ENCODE peak calls at places on chromosomes 4 and X, in four cellular contexts. One of them, this sample, is unnamed.

GRCh38 chr4:95415346-95415771 is 133.4 kb downstream of the UNC5C start:
- DNase-seq in IMR-90: peak; percentile 38
- DNase-seq in H9: no peak
- DNase-seq in neuronal stem cell: no peak
- DNase-seq in this sample: no peak

GRCh38 chr4:153257151-153257620 is 52.9 kb downstream of the TRIM2 start:
- DNase-seq in neuronal stem cell: peak; percentile 69
- DNase-seq in IMR-90: peak; percentile 83
- DNase-seq in H9: peak; percentile 77
- DNase-seq in this sample: peak; percentile 93

GRCh38 chr4:3361406-3361805 is 68.6 kb downstream of the RGS12 start:
- DNase-seq in H9: no peak
- DNase-seq in neuronal stem cell: no peak
- DNase-seq in IMR-90: no peak
- DNase-seq in this sample: no peak

GRCh38 chr4:5079581-5079980 is 28.3 kb downstream of the STK32B start:
- DNase-seq in IMR-90: peak; percentile 49
- DNase-seq in neuronal stem cell: no peak
- DNase-seq in H9: no peak
- DNase-seq in this sample: no peak

GRCh38 chr4:40193018-40193571 is 3.7 kb upstream of the RHOH start:
- DNase-seq in IMR-90: no peak
- DNase-seq in neuronal stem cell: no peak
- DNase-seq in H9: no peak
- DNase-seq in this sample: no peak

GRCh38 chr4:16140520-16141249 is 56.9 kb upstream of the PROM1 start:
- DNase-seq in neuronal stem cell: no peak
- DNase-seq in H9: no peak
- DNase-seq in IMR-90: peak; percentile 68
- DNase-seq in this sample: no peak

GRCh38 chrX:133215747-133216146 is 2.4 kb downstream of the TFDP3 start:
- DNase-seq in neuronal stem cell: peak; percentile 2
- DNase-seq in IMR-90: peak; percentile 2
- DNase-seq in H9: no peak
- DNase-seq in this sample: peak; percentile 37

GRCh38 chr4:154507170-154507569 is 15.6 kb upstream of the DCHS2 start:
- DNase-seq in H9: no peak
- DNase-seq in neuronal stem cell: no peak
- DNase-seq in IMR-90: no peak
- DNase-seq in this sample: peak; percentile 39

GRCh38 chr4:129438582-129438981 is 342.6 kb downstream of the C4orf33 start:
- DNase-seq in H9: no peak
- DNase-seq in neuronal stem cell: no peak
- DNase-seq in IMR-90: no peak
- DNase-seq in this sample: no peak

DNA sequence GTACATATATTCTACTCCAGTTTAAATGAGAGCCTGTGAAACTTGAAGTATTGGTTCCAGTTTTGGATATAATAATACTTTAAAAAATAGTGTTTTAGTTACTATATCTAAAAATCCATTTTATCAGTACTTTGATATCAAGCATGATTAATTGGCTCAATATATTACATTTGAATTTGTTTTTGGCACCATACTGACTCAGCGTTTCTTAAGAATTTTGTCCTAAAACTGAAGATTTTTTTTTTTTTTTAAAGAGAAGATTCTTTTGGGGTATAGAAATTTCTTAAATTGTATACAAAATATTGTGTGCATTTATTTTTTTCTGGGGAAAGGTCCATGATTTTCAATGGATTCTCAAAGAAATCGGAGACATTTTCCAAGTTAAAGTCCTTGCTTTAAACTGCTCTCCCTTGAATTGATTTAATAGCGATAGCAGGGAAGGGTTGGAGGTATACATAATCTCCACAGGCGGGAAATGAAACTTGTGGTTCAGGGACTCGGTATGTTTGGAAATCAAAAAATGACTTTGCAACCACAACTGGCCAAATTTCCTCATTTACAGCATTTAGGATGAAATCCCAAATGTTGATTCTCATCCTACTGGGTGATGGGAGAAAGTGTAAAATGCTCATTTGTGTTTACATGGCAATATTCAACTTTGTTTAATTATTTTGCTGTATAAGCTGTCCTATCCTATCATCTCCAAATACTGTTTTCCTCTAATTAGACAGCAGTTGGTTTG is 62.3 kb downstream of the TMA16 start:
- DNase-seq in neuronal stem cell: no peak
- DNase-seq in IMR-90: no peak
- DNase-seq in H9: no peak
- DNase-seq in this sample: no peak
- H3K4me2 ChIP-seq in neuronal stem cell: no peak overlapping the region
- H3K4me2 ChIP-seq in IMR-90: no peak overlapping the region
- H3K4me2 ChIP-seq in H9: no peak overlapping the region
- H3K4me2 ChIP-seq in this sample: no peak overlapping the region

GRCh38 chr4:138681000-138681604 is 334.5 kb upstream of the NOCT start:
- DNase-seq in H9: peak; percentile 64
- DNase-seq in IMR-90: peak; percentile 79
- DNase-seq in neuronal stem cell: peak; percentile 82
- DNase-seq in this sample: peak; percentile 72

GRCh38 chr4:138689182-138689546 is 326.4 kb upstream of the NOCT start:
- DNase-seq in IMR-90: peak; percentile 50
- DNase-seq in H9: no peak
- DNase-seq in neuronal stem cell: no peak
- DNase-seq in this sample: no peak

GRCh38 chr4:138688531-138689181 is 326.9 kb upstream of the NOCT start:
- DNase-seq in neuronal stem cell: no peak
- DNase-seq in IMR-90: peak; percentile 23
- DNase-seq in H9: no peak
- DNase-seq in this sample: no peak

GRCh38 chr4:138689593-138689992 is 326.0 kb upstream of the NOCT start:
- DNase-seq in IMR-90: no peak
- DNase-seq in H9: no peak
- DNase-seq in neuronal stem cell: no peak
- DNase-seq in this sample: no peak

GRCh38 chr4:138686078-138686477 is 329.5 kb upstream of the NOCT start:
- DNase-seq in IMR-90: no peak
- DNase-seq in H9: no peak
- DNase-seq in neuronal stem cell: no peak
- DNase-seq in this sample: no peak
- H2BK15ac ChIP-seq in IMR-90: peak overlapping the region; percentile 81
- H2BK15ac ChIP-seq in H9: no peak overlapping the region
- H2BK15ac ChIP-seq in neuronal stem cell: no peak overlapping the region
- H2BK15ac ChIP-seq in this sample: no peak overlapping the region

GRCh38 chr4:187996502-187997177 is 1.1 kb downstream of the ZFP42 start:
- DNase-seq in neuronal stem cell: no peak
- DNase-seq in H9: peak; percentile 80
- DNase-seq in IMR-90: no peak
- DNase-seq in this sample: peak; percentile 94
- H3K4ac ChIP-seq in neuronal stem cell: no peak overlapping the region
- H3K4ac ChIP-seq in H9: peak overlapping the region; percentile 95
- H3K4ac ChIP-seq in IMR-90: no peak overlapping the region
- H3K4ac ChIP-seq in this sample: peak overlapping the region; percentile 17

GRCh38 chr4:145878501-145879435 is 59.9 kb downstream of the ZNF827 start:
- DNase-seq in IMR-90: peak; percentile 85
- DNase-seq in H9: no peak
- DNase-seq in neuronal stem cell: no peak
- DNase-seq in this sample: no peak
- H3K4me2 ChIP-seq in IMR-90: peak overlapping the region; percentile 61
- H3K4me2 ChIP-seq in H9: no peak overlapping the region
- H3K4me2 ChIP-seq in neuronal stem cell: no peak overlapping the region
- H3K4me2 ChIP-seq in this sample: no peak overlapping the region

GRCh38 chrX:54048413-54048812 is 4.1 kb upstream of the PHF8 start:
- DNase-seq in neuronal stem cell: no peak
- DNase-seq in H9: peak; percentile 26
- DNase-seq in IMR-90: no peak
- DNase-seq in this sample: no peak
- H2BK15ac ChIP-seq in neuronal stem cell: no peak overlapping the region
- H2BK15ac ChIP-seq in H9: no peak overlapping the region
- H2BK15ac ChIP-seq in IMR-90: no peak overlapping the region
- H2BK15ac ChIP-seq in this sample: no peak overlapping the region

GRCh38 chrX:11944486-11944885 is 186.4 kb downstream of the MSL3 start:
- DNase-seq in IMR-90: peak; percentile 64
- DNase-seq in H9: peak; percentile 66
- DNase-seq in neuronal stem cell: peak; percentile 5
- DNase-seq in this sample: peak; percentile 81
- H3K4ac ChIP-seq in IMR-90: no peak overlapping the region
- H3K4ac ChIP-seq in H9: no peak overlapping the region
- H3K4ac ChIP-seq in neuronal stem cell: no peak overlapping the region
- H3K4ac ChIP-seq in this sample: no peak overlapping the region

GRCh38 chr4:82896755-82897154 is 3.8 kb upstream of the THAP9 start:
- DNase-seq in neuronal stem cell: no peak
- DNase-seq in IMR-90: no peak
- DNase-seq in H9: no peak
- DNase-seq in this sample: no peak
- H3K4me2 ChIP-seq in neuronal stem cell: no peak overlapping the region
- H3K4me2 ChIP-seq in IMR-90: no peak overlapping the region
- H3K4me2 ChIP-seq in H9: no peak overlapping the region
- H3K4me2 ChIP-seq in this sample: no peak overlapping the region